ENCODE peak calls at places on chromosome 1, in seven cellular contexts. D, X, U, S, T, C and O are unnamed samples.

GRCh38 chr1:6456800-6457466 is 9.0 kb downstream of the TNFRSF25 start:
- DNase-seq in S (no peak), X (no peak), U (no peak), T (no peak), C (no peak), D (no peak), O (no peak)

GRCh38 chr1:81157686-81158085 is 643.0 kb upstream of the ADGRL2 start:
- DNase-seq in T (no peak), U (no peak), C (no peak), D (no peak), X (no peak), S (no peak), O (no peak)

GRCh38 chr1:74733616-74734484 is 898 bp downstream of the TYW3 start:
- DNase-seq in U (peak; percentile 53), D (no peak), C (peak; percentile 73), T (peak; percentile 61), S (no peak), X (no peak), O (peak; percentile 25)

GRCh38 chr1:20964540-20965484 is 177.7 kb upstream of the HP1BP3 start:
- DNase-seq in S (no peak), C (no peak), D (no peak), X (no peak), U (no peak), T (no peak), O (no peak)

GRCh38 chr1:237239248-237239647 is 197.3 kb downstream of the RYR2 start:
- DNase-seq in D (no peak), C (no peak), S (no peak), X (no peak), U (no peak), T (no peak), O (no peak)

GRCh38 chr1:240044620-240045019 is 47.1 kb upstream of the FMN2 start:
- DNase-seq in U (no peak), T (no peak), X (no peak), C (no peak), S (no peak), D (no peak), O (no peak)

GRCh38 chr1:185439727-185440415 is 122.8 kb upstream of the IVNS1ABP start:
- DNase-seq in X (no peak), D (no peak), T (no peak), U (no peak), C (peak; percentile 77), S (no peak), O (no peak)

GRCh38 chr1:208142632-208143390 is 101.4 kb downstream of the PLXNA2 start:
- DNase-seq in T (no peak), U (no peak), S (peak; percentile 55), D (no peak), C (no peak), X (no peak), O (no peak)

GRCh38 chr1:232996143-232996542 is 45.7 kb downstream of the NTPCR start:
- DNase-seq in C (no peak), D (no peak), X (no peak), U (no peak), S (no peak), T (no peak), O (no peak)

GRCh38 chr1:53274026-53274425 is 35.7 kb upstream of the MAGOH start:
- DNase-seq in C (no peak), U (no peak), S (no peak), X (no peak), D (peak; percentile 25), T (no peak), O (no peak)

GRCh38 chr1:109263234-109263596 is 13.9 kb downstream of the CELSR2 start:
- DNase-seq in S (no peak), T (no peak), U (no peak), C (no peak), D (no peak), X (no peak), O (no peak)
- TF ChIP-seq POLR2A in S (no peak), T (no peak), U (no peak), C (no peak), D (no peak), X (no peak), O (no peak)

GRCh38 chr1:206568256-206568655 is 44.0 kb downstream of the EIF2D start:
- DNase-seq in C (no peak), U (no peak), S (no peak), X (no peak), D (no peak), T (no peak), O (no peak)
- H3K4me3 ChIP-seq in C (no peak overlapping the region), U (no peak overlapping the region), S (no peak overlapping the region), X (no peak overlapping the region), D (no peak overlapping the region), T (no peak overlapping the region), O (peak overlapping the region; percentile 7)

DNA sequence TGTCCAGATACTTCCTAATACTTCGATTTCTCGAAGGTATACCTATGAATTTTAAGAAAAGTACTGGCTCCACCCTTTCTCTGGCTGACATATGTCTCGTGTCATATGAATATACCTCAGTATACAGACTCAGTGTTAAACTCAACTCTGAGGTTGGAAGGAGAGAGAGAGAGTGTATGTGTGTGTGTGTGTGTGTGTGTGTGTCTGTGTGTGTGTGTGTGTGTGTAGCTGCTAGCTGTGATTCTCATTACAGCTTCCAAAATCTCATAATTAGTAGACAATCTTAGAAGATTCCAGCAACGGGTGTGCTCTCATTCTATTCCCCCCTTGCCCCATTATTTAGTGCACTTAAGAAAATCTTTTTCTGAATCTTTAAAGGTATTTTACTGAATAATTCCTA is 380.3 kb upstream of the B3GALT2 start:
- DNase-seq in U (no peak), T (no peak), D (no peak), X (no peak), S (no peak), C (no peak), O (no peak)
- TF ChIP-seq CTCF in U (no peak), T (no peak), D (no peak), X (no peak), S (no peak), C (no peak), O (no peak)

GRCh38 chr1:50783286-50783685 is 176.8 kb downstream of the FAF1 start:
- DNase-seq in X (no peak), D (no peak), C (no peak), U (no peak), S (no peak), T (no peak), O (no peak)

GRCh38 chr1:50775740-50776139 is 184.3 kb downstream of the FAF1 start:
- DNase-seq in S (no peak), D (no peak), U (no peak), X (no peak), C (no peak), T (no peak), O (no peak)

GRCh38 chr1:50779811-50780210 is 180.3 kb downstream of the FAF1 start:
- DNase-seq in X (no peak), D (no peak), C (no peak), S (no peak), U (no peak), T (no peak), O (no peak)

GRCh38 chr1:50774759-50775351 is 185.2 kb downstream of the FAF1 start:
- DNase-seq in T (peak; percentile 27), C (peak; percentile 57), X (no peak), U (peak; percentile 52), S (no peak), D (no peak), O (no peak)

DNA sequence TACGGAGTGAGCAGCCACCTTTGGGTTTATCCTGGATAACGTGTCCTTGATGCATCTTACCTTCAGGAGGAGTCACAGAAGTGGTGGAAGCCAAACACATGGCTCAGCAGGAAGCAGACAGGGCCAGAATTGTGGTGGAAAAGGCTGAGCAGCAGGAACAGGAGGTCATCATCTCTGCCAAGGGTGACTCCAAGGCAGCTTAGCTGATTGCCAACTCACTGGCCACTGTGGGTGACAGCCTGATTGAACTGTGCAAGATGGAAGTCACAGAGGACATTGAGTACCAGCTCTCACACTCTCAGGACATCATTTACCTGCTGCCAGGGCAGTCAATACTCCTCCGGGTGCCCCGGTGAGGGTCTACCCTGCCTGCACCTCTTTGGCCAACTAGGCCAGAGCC is 179.3 kb downstream of the FAF1 start:
- DNase-seq in C (no peak), T (no peak), X (no peak), S (no peak), U (no peak), D (no peak), O (no peak)
- TF ChIP-seq POLR2A in C (no peak), T (no peak), X (no peak), S (no peak), U (no peak), D (no peak), O (no peak)

GRCh38 chr1:159881930-159882839 is 17.8 kb downstream of the CFAP45 start:
- DNase-seq in S (peak; percentile 75), X (peak; percentile 89), T (peak; percentile 84), C (peak; percentile 95), D (peak; percentile 82), U (peak; percentile 68), O (no peak)
- H3K4me3 ChIP-seq in S (no peak overlapping the region), X (no peak overlapping the region), T (no peak overlapping the region), C (no peak overlapping the region), D (no peak overlapping the region), U (no peak overlapping the region), O (no peak overlapping the region)

DNA sequence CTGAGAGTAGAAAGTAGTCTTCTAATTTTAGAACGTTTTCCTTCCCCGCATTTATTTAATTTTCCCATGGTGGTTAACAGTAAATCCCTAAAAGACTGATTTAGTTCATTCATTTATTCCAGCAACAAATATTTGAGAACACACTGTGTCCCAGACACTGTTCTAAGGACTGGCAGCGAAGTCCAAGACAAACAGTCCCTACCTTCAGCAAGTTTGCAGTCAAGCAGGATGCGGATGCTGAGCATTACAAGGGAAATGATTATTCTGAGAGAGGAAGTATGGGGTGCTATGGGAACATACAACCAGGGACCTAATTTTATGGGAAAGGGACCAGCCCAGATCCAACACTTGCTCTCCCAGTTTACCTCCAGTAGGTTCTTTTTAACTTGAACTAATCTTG is 1.2 kb upstream of the C1orf74 start:
- DNase-seq in D (no peak), C (no peak), X (no peak), T (no peak), U (no peak), S (no peak), O (no peak)
- TF ChIP-seq CTCF in D (no peak), C (no peak), X (no peak), T (no peak), U (no peak), S (no peak), O (no peak)